ENCODE peak calls at places on chromosomes 12 and 14, in five cellular contexts. M is endothelial cell of umbilical vein, C is substantia nigra, K is suprapubic skin, D is thoracic aorta. T is an unnamed sample.

GRCh38 chr14:100238419-100239199 is at the start of gene YY1:
- DNase-seq in M (peak), C (peak), K (peak), D (peak), T (peak)

GRCh38 chr12:1246637-1247036 is 255.6 kb downstream of the ERC1 start:
- DNase-seq in M (no peak), C (no peak), K (no peak), D (no peak), T (no peak)

GRCh38 chr14:61570961-61571299 is 124.4 kb upstream of the HIF1A start:
- DNase-seq in M (no peak), C (no peak), K (no peak), D (no peak), T (no peak)

GRCh38 chr12:55142896-55143870 is 17.0 kb downstream of the OR9K2 start:
- DNase-seq in M (peak), C (no peak), K (no peak), D (no peak), T (peak)

GRCh38 chr12:6614513-6615177 is 7.5 kb upstream of the CHD4 start:
- DNase-seq in M (no peak), C (no peak), K (no peak), D (no peak), T (peak)

GRCh38 chr14:65790185-65790815 is 377.8 kb downstream of the FUT8 start:
- DNase-seq in M (no peak), C (no peak), K (no peak), D (no peak), T (no peak)

GRCh38 chr14:75095690-75096089 is 26.2 kb downstream of the ZC2HC1C start:
- DNase-seq in M (no peak), C (no peak), K (no peak), D (no peak), T (no peak)

GRCh38 chr12:27965411-27965810 is 7.1 kb downstream of the PTHLH start:
- DNase-seq in M (no peak), C (no peak), K (no peak), D (no peak), T (no peak)

GRCh38 chr12:105378821-105379400 is 48.4 kb downstream of the C12orf75 start:
- DNase-seq in M (peak), C (no peak), K (no peak), D (no peak), T (no peak)

GRCh38 chr12:87413784-87414183 is 615.4 kb downstream of the C12orf50 start:
- DNase-seq in M (peak), C (no peak), K (no peak), D (no peak), T (peak)

GRCh38 chr12:41557081-41557480 is 369.0 kb downstream of the PDZRN4 start:
- DNase-seq in M (no peak), C (no peak), K (no peak), D (no peak), T (no peak)

GRCh38 chr12:68137278-68137930 is 22.1 kb downstream of the IFNG start:
- DNase-seq in M (no peak), C (no peak), K (no peak), D (no peak), T (no peak)

GRCh38 chr12:130049666-130050065 is 112.6 kb upstream of the FZD10 start:
- DNase-seq in M (no peak), C (no peak), K (no peak), D (no peak), T (peak)

GRCh38 chr12:46404225-46404631 is 31.7 kb upstream of the SLC38A2 start:
- DNase-seq in M (peak), C (no peak), K (no peak), D (no peak), T (no peak)

GRCh38 chr12:6963741-6964446 is 6.6 kb downstream of the PHB2 start:
- DNase-seq in M (no peak), C (no peak), K (no peak), D (no peak), T (peak)

GRCh38 chr12:71877335-71878121 is 38.0 kb downstream of the TBC1D15 start:
- DNase-seq in M (no peak), C (no peak), K (no peak), D (no peak), T (no peak)

GRCh38 chr12:17810399-17810798 is 279.6 kb downstream of the RERGL start:
- DNase-seq in M (no peak), C (no peak), K (no peak), D (no peak), T (no peak)

GRCh38 chr14:89384636-89385035 is 32.4 kb downstream of the FOXN3 start:
- DNase-seq in M (no peak), C (no peak), K (no peak), D (no peak), T (no peak)
- H3K27ac ChIP-seq in M (no peak), C (no peak), K (no peak), D (no peak), T (no peak)

DNA sequence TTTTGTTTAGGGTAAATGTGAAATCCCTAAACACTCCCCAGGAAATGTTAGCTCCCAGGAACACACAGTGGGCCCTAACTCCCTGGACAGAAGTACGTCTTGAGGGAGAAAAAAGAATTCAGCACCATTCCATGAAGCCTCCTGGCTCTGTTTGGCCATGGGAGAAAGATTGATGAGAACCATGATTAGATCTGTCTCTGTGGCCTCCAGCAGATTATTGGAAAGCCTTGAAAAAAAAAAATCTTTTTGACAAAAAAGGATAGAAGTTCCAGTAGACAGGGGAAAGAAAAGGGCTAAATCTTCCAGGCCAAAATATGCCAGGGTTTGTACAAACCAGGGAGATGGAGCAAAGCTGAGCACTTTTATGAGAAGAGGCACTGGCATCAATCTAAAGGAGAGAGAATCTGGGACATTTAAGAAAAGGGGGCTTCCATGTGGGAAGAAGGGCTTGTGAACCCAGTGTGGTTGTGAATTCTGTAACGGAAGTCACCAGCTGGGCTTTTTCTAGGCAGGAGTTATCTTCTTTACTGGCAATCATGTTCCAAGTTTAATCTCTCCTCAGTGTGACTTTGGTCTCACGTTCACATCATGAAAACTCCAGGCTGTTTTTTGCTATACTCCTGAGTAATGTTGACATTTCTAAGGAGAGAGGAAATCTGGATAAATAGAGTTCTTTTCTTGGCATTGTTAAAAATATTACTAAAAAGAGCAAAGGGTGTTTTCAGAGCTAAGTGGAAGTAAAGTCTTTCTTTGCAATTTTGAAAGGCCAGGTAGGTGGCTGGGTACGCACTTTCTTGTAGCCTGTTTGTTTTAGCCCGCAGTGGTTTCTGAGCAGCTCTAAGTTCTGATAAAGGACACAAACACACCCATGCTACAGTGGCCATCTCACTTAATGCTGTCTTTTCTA is 426.7 kb downstream of the RAD51B start:
- DNase-seq in M (peak), C (no peak), K (no peak), D (no peak), T (peak)
- H3K27ac ChIP-seq in M (no peak), C (no peak), K (peak), D (peak), T (peak)

GRCh38 chr12:103558879-103559278 is 28.2 kb upstream of the STAB2 start:
- DNase-seq in M (no peak), C (no peak), K (no peak), D (no peak), T (no peak)
- H3K27ac ChIP-seq in M (no peak), C (no peak), K (no peak), D (no peak), T (peak)

DNA sequence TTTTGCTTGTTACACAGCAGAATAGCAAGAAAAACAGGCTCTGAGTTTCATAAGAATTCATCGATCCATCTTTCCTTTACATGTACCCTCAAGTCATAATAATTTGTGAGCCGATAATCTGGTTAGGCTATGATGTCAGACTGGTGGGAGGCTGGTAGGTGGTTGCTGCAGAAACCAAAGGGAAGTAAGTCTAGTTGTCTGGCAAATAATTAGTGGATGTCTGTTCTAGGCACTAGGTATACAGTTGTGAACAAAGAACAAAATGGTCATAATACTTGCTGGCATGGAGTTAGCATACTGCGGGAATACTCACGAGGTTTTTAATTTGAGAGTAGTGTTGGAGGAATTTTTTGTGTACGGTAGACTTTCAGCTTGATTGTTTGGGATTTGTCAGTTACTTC is 8.8 kb downstream of the SUSD6 start:
- DNase-seq in M (no peak), C (no peak), K (no peak), D (no peak), T (no peak)
- H3K27ac ChIP-seq in M (no peak), C (peak), K (no peak), D (no peak), T (no peak)

DNA sequence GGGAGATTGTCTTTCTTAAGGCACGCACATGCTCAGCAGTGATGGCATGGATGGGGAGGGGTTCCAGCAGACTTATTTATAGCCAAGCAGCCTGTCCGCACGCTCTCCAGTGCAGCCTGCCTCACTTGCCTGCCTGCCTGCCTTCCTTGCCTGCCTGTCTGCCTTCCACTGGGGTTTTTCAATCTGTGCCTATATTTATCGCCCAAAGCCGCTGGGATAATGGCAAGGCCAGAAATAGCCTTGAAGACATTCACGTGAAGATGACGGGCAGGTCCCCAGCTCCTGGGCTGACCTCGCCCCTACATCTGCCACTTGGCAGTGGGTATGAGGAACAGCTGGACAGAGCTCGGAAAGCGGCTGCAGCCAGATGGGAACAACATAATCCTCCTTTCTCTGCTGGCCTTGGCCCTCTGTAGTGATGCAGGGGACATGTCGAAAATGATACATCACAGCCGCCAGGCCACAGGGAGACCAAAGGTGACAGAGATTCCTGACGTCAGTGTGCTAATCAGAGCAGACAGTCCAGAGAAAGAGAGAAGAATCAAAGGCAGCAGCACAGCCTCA is 53.3 kb downstream of the PITPNM2 start:
- DNase-seq in M (no peak), C (no peak), K (no peak), D (no peak), T (no peak)
- H3K27ac ChIP-seq in M (no peak), C (no peak), K (no peak), D (peak), T (no peak)